ENCODE peak calls at places on chromosomes 13 and 19, in seven cellular contexts. Z is stimulated activated naive CD8-positive, alpha-beta T cell treated with anti-CD3 and anti-CD28 coated beads, Interleukin-15, amount 100 ng/mL, for 72 hours; X is stimulated activated CD8-positive, alpha-beta memory T cell treated with anti-CD3 and anti-CD28 coated beads, Interleukin-15, amount 100 ng/mL, for 24 hours; N is kidney epithelial cell; D is BJ; T is HEK293T; V is stimulated activated CD4-positive, alpha-beta T cell treated with anti-CD3 and anti-CD28 coated beads, Interleukin-1b, Interleukin-23, amount 100 ng/mL, for 24 hours. G is an unnamed sample.
A peak's percentile ranks its signal among the peaks of the same experiment; 100 is the strongest.

GRCh38 chr19:30719991-30720329 is 347.8 kb downstream of the ZNF536 start:
- DNase-seq in Z (no peak), X (no peak), N (no peak), D (no peak), T (no peak), V (no peak), G (no peak)

GRCh38 chr19:1070576-1070930 is 3.6 kb downstream of the ARHGAP45 start:
- DNase-seq in Z (no peak), X (no peak), N (no peak), D (no peak), T (no peak), V (no peak), G (no peak)

GRCh38 chr19:1237754-1238372 is at the start of gene CBARP:
- DNase-seq in Z (no peak), X (no peak), N (no peak), D (no peak), T (peak; percentile 56), V (no peak), G (no peak)

GRCh38 chr19:10744222-10744847 is 26.5 kb downstream of the DNM2 start:
- DNase-seq in Z (no peak), X (no peak), N (no peak), D (no peak), T (no peak), V (no peak), G (no peak)

GRCh38 chr19:22140356-22140755 is 56.4 kb downstream of the ZNF676 start:
- DNase-seq in Z (no peak), X (no peak), N (no peak), D (no peak), T (no peak), V (no peak), G (no peak)

GRCh38 chr19:10290876-10291553 is 1.3 kb downstream of the ICAM5 start:
- DNase-seq in Z (peak; percentile 52), X (no peak), N (no peak), D (no peak), T (peak; percentile 64), V (no peak), G (peak; percentile 37)

GRCh38 chr13:51845574-51846318 is 769 bp upstream of the TMEM272 start:
- DNase-seq in Z (no peak), X (no peak), N (no peak), D (no peak), T (no peak), V (no peak), G (no peak)

GRCh38 chr19:14147797-14148605 is 11.6 kb upstream of the ASF1B start:
- DNase-seq in Z (peak; percentile 57), X (no peak), N (peak; percentile 7), D (no peak), T (peak; percentile 74), V (peak; percentile 25), G (peak; percentile 30)

GRCh38 chr19:10809693-10810285 is 26.2 kb downstream of the TMED1 start:
- DNase-seq in Z (no peak), X (no peak), N (no peak), D (no peak), T (no peak), V (no peak), G (no peak)

GRCh38 chr13:76758257-76758656 is 127.9 kb downstream of the KCTD12 start:
- DNase-seq in Z (no peak), X (no peak), N (no peak), D (no peak), T (no peak), V (no peak), G (no peak)

GRCh38 chr13:75256922-75257321 is 225.0 kb downstream of the TBC1D4 start:
- DNase-seq in Z (no peak), X (no peak), N (no peak), D (no peak), T (no peak), V (no peak), G (no peak)

GRCh38 chr19:4803736-4804695 is 12.5 kb downstream of the FEM1A start:
- DNase-seq in Z (peak; percentile 72), X (peak; percentile 33), N (no peak), D (no peak), T (peak; percentile 75), V (peak; percentile 48), G (peak; percentile 47)

GRCh38 chr13:97359181-97360057 is 74.5 kb upstream of the RAP2A start:
- DNase-seq in Z (peak; percentile 45), X (no peak), N (peak; percentile 12), D (peak; percentile 25), T (peak; percentile 53), V (peak; percentile 3), G (peak; percentile 6)

GRCh38 chr19:47697863-47698609 is 15.2 kb upstream of the EHD2 start:
- DNase-seq in Z (peak; percentile 46), X (no peak), N (peak; percentile 23), D (no peak), T (peak; percentile 85), V (peak; percentile 23), G (peak; percentile 43)

GRCh38 chr19:6480843-6481415 is 658 bp downstream of the DENND1C start:
- DNase-seq in Z (no peak), X (no peak), N (no peak), D (no peak), T (no peak), V (no peak), G (no peak)

GRCh38 chr13:61728468-61728867 is 312.8 kb upstream of the PCDH20 start:
- DNase-seq in Z (no peak), X (no peak), N (no peak), D (no peak), T (no peak), V (no peak), G (no peak)

GRCh38 chr19:41537789-41538188 is 38.2 kb upstream of the CEACAM21 start:
- DNase-seq in Z (no peak), X (no peak), N (no peak), D (no peak), T (no peak), V (no peak), G (no peak)

GRCh38 chr13:27868639-27869435 is 51.0 kb upstream of the PDX1 start:
- DNase-seq in Z (no peak), X (no peak), N (no peak), D (no peak), T (no peak), V (no peak), G (no peak)

GRCh38 chr19:1361601-1362384 is 21.9 kb upstream of the NDUFS7 start:
- DNase-seq in Z (no peak), X (no peak), N (peak; percentile 42), D (no peak), T (no peak), V (no peak), G (no peak)

GRCh38 chr19:3670258-3670795 is 29.9 kb downstream of the PIP5K1C start:
- DNase-seq in Z (no peak), X (no peak), N (peak; percentile 34), D (peak; percentile 70), T (no peak), V (no peak), G (no peak)

GRCh38 chr13:87889241-87889640 is 218.1 kb downstream of the SLITRK5 start:
- DNase-seq in Z (no peak), X (no peak), N (no peak), D (no peak), T (no peak), V (no peak), G (no peak)

GRCh38 chr19:35862528-35862927 is 5.8 kb downstream of the KIRREL2 start:
- DNase-seq in Z (no peak), X (no peak), N (no peak), D (no peak), T (no peak), V (no peak), G (no peak)

GRCh38 chr13:83265279-83265678 is 617.0 kb downstream of the SLITRK1 start:
- DNase-seq in Z (no peak), X (no peak), N (no peak), D (no peak), T (no peak), V (no peak), G (no peak)

GRCh38 chr19:33687761-33688656 is 66.3 kb downstream of the CHST8 start:
- DNase-seq in Z (no peak), X (no peak), N (no peak), D (no peak), T (no peak), V (no peak), G (no peak)

GRCh38 chr19:10086032-10086903 is at the start of gene SHFL:
- DNase-seq in Z (peak; percentile 84), X (peak; percentile 64), N (no peak), D (no peak), T (no peak), V (peak; percentile 66), G (peak; percentile 77)

G was measured in stimulated activated naive B cell treated with anti-CD40 and anti-IgM and Interleukin-4, amounts not matched to agents 10 μg/mL and 1 μg/mL and 100 μg/mL, for 72 hours.